ENCODE peak calls at places on chromosome 1, in seven cellular contexts. N, M, I, W, F, H and Y are unnamed samples.

GRCh38 chr1:116203192-116203723 is 92.1 kb downstream of the MAB21L3 start:
- DNase-seq in F (no peak), I (no peak), N (no peak), H (no peak), W (no peak), M (peak), Y (no peak)

GRCh38 chr1:50970927-50971582 is 1.0 kb downstream of the CDKN2C start:
- DNase-seq in I (no peak), H (no peak), N (no peak), F (no peak), M (no peak), W (no peak), Y (no peak)

GRCh38 chr1:43314233-43314632 is 13.5 kb downstream of the TIE1 start:
- DNase-seq in F (no peak), N (no peak), H (no peak), W (no peak), M (no peak), I (no peak), Y (no peak)

GRCh38 chr1:3675436-3675835 is 23.1 kb downstream of the TP73 start:
- DNase-seq in N (no peak), M (no peak), F (no peak), H (no peak), I (peak), W (no peak), Y (no peak)

GRCh38 chr1:30419831-30420230 is 303.6 kb downstream of the MATN1 start:
- DNase-seq in I (no peak), N (no peak), M (no peak), W (peak), F (no peak), H (no peak), Y (no peak)

GRCh38 chr1:78437393-78437792 is 53.4 kb upstream of the PTGFR start:
- DNase-seq in M (no peak), N (no peak), W (no peak), I (no peak), F (no peak), H (no peak), Y (no peak)

GRCh38 chr1:110902820-110903463 is 30.0 kb downstream of the CD53 start:
- DNase-seq in M (no peak), I (no peak), W (no peak), N (no peak), F (no peak), H (no peak), Y (no peak)

GRCh38 chr1:95021794-95022193 is 51.0 kb downstream of the ALG14 start:
- DNase-seq in H (no peak), I (peak), W (no peak), F (no peak), M (no peak), N (no peak), Y (no peak)

GRCh38 chr1:51946300-51946699 is 44.2 kb downstream of the RAB3B start:
- DNase-seq in F (no peak), I (no peak), M (peak), H (no peak), N (no peak), W (no peak), Y (no peak)

DNA sequence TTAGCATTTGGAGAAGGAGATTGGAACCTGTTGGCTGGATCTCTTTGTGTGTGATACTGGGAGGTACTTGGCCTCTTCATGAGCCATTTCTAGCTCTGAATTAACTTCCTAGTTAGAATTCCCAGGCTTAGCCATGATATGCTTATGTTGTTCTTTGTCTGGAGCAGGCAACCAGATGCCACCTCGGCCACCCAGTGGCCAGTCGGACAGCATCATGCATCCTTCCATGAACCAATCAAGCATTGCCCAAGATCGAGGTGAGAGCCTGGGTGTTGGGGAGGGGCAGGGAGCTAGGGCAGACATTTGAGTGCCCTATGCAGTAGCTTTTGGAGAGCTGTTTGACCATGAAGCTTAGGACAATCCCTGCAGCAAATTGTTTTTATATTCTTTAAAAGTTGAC is 26.5 kb upstream of the PIGV start:
- DNase-seq in M (no peak), N (no peak), H (no peak), I (no peak), F (no peak), W (no peak), Y (no peak)
- TF ChIP-seq CTCF in M (peak), N (no peak), H (no peak), I (no peak), F (no peak), W (no peak), Y (no peak)

GRCh38 chr1:82269466-82269865 is 468.7 kb downstream of the ADGRL2 start:
- DNase-seq in H (no peak), M (peak), F (no peak), I (no peak), W (no peak), N (no peak), Y (peak)

GRCh38 chr1:82279241-82279640 is 478.5 kb downstream of the ADGRL2 start:
- DNase-seq in M (no peak), I (no peak), F (no peak), W (no peak), N (no peak), H (no peak), Y (no peak)

DNA sequence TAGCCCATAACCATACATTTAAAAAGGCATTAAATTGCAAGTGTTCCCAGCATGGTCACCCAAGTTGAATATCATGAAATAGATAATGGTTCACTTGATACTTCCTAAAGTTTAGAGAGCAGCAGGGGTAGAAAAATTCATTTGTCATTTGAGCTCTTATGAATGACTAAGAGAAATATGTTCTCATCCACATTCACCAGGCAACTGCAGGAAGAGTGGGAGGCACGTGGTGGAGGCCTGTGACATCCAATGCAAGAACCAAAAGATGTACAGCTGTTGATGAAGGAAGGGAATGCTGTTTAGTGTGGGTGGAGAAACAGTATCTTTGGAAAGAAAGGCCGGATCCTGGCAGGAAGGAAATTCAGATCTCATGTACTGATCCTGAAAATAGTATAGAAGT is 473.1 kb downstream of the ADGRL2 start:
- DNase-seq in F (no peak), M (peak), I (no peak), W (no peak), N (no peak), H (no peak), Y (no peak)
- TF ChIP-seq CTCF in F (no peak), M (no peak), I (no peak), W (no peak), N (no peak), H (no peak), Y (no peak)

DNA sequence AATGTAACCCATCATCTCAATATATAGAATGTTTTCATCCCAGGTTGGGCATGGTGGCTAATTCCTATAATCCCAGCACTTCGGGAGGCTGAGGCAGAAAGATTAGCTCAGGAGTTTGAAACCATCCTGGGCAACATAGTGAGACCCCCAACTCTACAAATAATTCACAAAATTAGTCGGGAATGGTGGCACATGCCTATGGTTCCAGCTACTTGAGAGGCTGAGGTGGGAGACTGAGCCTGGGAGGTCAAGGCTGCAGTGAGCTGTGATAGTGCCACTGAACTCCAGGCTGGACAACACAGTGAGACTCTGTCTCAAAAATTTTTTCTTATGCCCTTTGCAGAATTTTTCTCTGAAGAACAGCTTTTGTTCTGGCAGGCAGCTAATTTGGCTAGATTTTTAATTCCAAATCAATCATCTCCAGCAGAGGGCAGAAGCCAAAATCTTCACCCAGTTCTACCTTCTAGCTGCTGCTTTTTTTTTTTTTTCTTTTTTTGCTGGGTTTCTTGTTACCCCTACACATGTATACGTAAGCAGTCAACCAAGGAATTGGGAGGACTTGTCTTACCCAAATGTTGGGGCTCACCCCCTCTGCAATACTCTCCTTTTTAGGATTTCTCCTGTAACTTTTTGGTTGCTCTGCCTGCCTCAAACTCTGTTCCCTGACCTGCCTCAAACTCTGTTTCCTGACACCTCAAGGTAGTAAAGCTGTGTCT is 2.7 kb upstream of the RAD54L start:
- DNase-seq in I (no peak), F (no peak), W (no peak), M (peak), H (peak), N (no peak), Y (peak)
- TF ChIP-seq CTCF in I (peak), F (peak), W (no peak), M (peak), H (peak), N (peak), Y (peak)

GRCh38 chr1:201982923-201983805 is 716 bp downstream of the RNPEP start:
- DNase-seq in H (peak), N (peak), I (peak), W (peak), M (peak), F (peak), Y (peak)
- TF ChIP-seq CTCF in H (peak), N (no peak), I (no peak), W (no peak), M (peak), F (no peak), Y (peak)

DNA sequence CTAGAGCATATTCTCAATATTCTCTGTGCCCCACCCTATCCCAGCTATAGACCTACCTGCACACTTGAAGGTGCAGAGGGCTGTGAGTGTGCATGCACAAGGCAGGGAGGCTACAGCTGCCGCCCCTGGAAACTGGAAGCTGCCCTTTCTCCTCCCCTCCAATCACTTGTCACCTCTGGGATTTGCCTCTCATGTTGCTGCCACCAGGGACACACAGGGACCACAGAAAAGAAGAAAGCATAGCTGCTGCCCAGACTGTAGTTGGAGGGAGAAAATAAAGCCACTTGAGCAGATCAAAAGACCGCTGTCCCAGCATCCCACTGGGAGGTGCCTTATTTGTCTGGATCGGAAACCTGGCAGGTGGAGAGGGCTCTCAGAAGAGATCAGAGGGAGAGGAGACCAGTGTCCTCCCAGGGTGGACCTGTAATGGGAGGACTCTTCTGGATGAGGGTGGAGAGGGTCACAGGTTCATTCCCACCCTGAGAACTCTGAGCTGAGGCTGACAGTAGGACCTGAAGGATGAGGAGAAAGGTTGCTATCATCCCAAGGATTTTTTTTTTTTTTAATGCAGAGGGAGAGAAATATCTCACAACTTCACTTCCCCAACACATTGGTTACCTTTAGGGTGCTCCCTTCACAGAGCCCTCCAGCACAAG is 7.6 kb upstream of the INPP5B start:
- DNase-seq in N (no peak), W (no peak), H (no peak), F (no peak), I (no peak), M (no peak), Y (no peak)
- TF ChIP-seq CTCF in N (no peak), W (no peak), H (no peak), F (no peak), I (no peak), M (no peak), Y (no peak)

GRCh38 chr1:40161888-40162397 is 756 bp downstream of the RLF start:
- DNase-seq in N (no peak), H (no peak), W (no peak), I (no peak), F (peak), M (no peak), Y (no peak)
- TF ChIP-seq CTCF in N (no peak), H (no peak), W (no peak), I (peak), F (no peak), M (peak), Y (no peak)

DNA sequence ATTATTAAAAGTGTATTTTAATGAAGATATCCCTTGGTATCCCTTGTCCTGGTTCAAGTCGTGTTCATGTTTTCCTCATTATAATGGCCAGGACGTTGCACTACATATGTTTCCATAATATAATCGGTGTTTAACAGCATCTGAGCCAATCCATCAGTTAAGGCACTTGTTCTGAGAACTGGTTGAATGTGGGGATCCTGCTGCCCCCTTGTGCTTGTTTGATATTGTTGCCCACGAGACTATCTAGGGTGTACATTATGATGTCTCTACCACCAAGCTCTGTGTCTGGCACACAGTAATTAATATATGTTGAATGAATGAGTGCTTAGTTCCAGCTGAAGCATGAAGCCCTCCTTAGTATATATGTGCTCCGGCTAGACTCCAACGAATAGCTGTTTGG is 193.0 kb downstream of the CACNA1E start:
- DNase-seq in I (no peak), F (no peak), W (no peak), N (no peak), H (peak), M (peak), Y (peak)
- TF ChIP-seq CTCF in I (peak), F (no peak), W (no peak), N (no peak), H (peak), M (peak), Y (peak)